ENCODE peak calls at places on chromosomes 16 and 17, in seven cellular contexts. One of them, this sample, is unnamed.

GRCh38 chr17:2562162-2562858 is 31.1 kb upstream of the PAFAH1B1 start:
- DNase-seq in tibial nerve: no peak
- DNase-seq in left ventricle myocardium inferior: no peak
- DNase-seq in MCF 10A: no peak
- DNase-seq in NCI-H1436: no peak
- DNase-seq in fibroblast of the conjunctiva: no peak
- DNase-seq in RCC 7860: no peak
- DNase-seq in this sample: no peak

GRCh38 chr17:77778636-77779524 is 179.6 kb upstream of the TNRC6C start:
- DNase-seq in left ventricle myocardium inferior: peak
- DNase-seq in NCI-H1436: peak
- DNase-seq in MCF 10A: peak
- DNase-seq in tibial nerve: peak
- DNase-seq in RCC 7860: no peak
- DNase-seq in fibroblast of the conjunctiva: no peak
- DNase-seq in this sample: no peak

GRCh38 chr17:75639771-75640555 is 6.7 kb downstream of the SMIM5 start:
- DNase-seq in tibial nerve: no peak
- DNase-seq in RCC 7860: no peak
- DNase-seq in fibroblast of the conjunctiva: no peak
- DNase-seq in left ventricle myocardium inferior: no peak
- DNase-seq in MCF 10A: no peak
- DNase-seq in NCI-H1436: no peak
- DNase-seq in this sample: no peak

GRCh38 chr17:37050905-37051304 is 102.2 kb downstream of the AATF start:
- DNase-seq in NCI-H1436: no peak
- DNase-seq in fibroblast of the conjunctiva: no peak
- DNase-seq in left ventricle myocardium inferior: no peak
- DNase-seq in MCF 10A: peak
- DNase-seq in RCC 7860: no peak
- DNase-seq in tibial nerve: no peak
- DNase-seq in this sample: no peak

GRCh38 chr17:45815752-45816151 is 28.9 kb upstream of the SPPL2C start:
- DNase-seq in fibroblast of the conjunctiva: no peak
- DNase-seq in MCF 10A: no peak
- DNase-seq in left ventricle myocardium inferior: no peak
- DNase-seq in RCC 7860: no peak
- DNase-seq in NCI-H1436: no peak
- DNase-seq in tibial nerve: no peak
- DNase-seq in this sample: no peak

GRCh38 chr16:68068926-68069325 is 16.2 kb upstream of the NFATC3 start:
- DNase-seq in fibroblast of the conjunctiva: no peak
- DNase-seq in RCC 7860: no peak
- DNase-seq in left ventricle myocardium inferior: no peak
- DNase-seq in tibial nerve: no peak
- DNase-seq in NCI-H1436: no peak
- DNase-seq in MCF 10A: no peak
- DNase-seq in this sample: no peak

GRCh38 chr17:79801156-79802038 is 4.5 kb upstream of the CBX8 start:
- DNase-seq in tibial nerve: no peak
- DNase-seq in RCC 7860: peak
- DNase-seq in fibroblast of the conjunctiva: no peak
- DNase-seq in NCI-H1436: no peak
- DNase-seq in left ventricle myocardium inferior: no peak
- DNase-seq in MCF 10A: peak
- DNase-seq in this sample: no peak

GRCh38 chr17:17837380-17837821 is 615 bp upstream of the SREBF1 start:
- DNase-seq in left ventricle myocardium inferior: no peak
- DNase-seq in fibroblast of the conjunctiva: peak
- DNase-seq in RCC 7860: peak
- DNase-seq in MCF 10A: peak
- DNase-seq in tibial nerve: peak
- DNase-seq in NCI-H1436: no peak
- DNase-seq in this sample: no peak

GRCh38 chr16:12826559-12826958 is 22.9 kb upstream of the CPPED1 start:
- DNase-seq in tibial nerve: no peak
- DNase-seq in left ventricle myocardium inferior: no peak
- DNase-seq in fibroblast of the conjunctiva: no peak
- DNase-seq in MCF 10A: peak
- DNase-seq in RCC 7860: no peak
- DNase-seq in NCI-H1436: no peak
- DNase-seq in this sample: no peak

GRCh38 chr16:27181020-27181419 is 22.3 kb upstream of the KDM8 start:
- DNase-seq in tibial nerve: no peak
- DNase-seq in RCC 7860: no peak
- DNase-seq in fibroblast of the conjunctiva: no peak
- DNase-seq in MCF 10A: no peak
- DNase-seq in left ventricle myocardium inferior: no peak
- DNase-seq in NCI-H1436: no peak
- DNase-seq in this sample: no peak

GRCh38 chr17:77280304-77280910 is 139.6 kb downstream of the SEC14L1 start:
- DNase-seq in RCC 7860: peak
- DNase-seq in MCF 10A: peak
- DNase-seq in tibial nerve: no peak
- DNase-seq in fibroblast of the conjunctiva: no peak
- DNase-seq in left ventricle myocardium inferior: peak
- DNase-seq in NCI-H1436: no peak
- DNase-seq in this sample: peak

GRCh38 chr16:11621920-11622651 is 35.4 kb upstream of the LITAF start:
- DNase-seq in fibroblast of the conjunctiva: no peak
- DNase-seq in left ventricle myocardium inferior: no peak
- DNase-seq in NCI-H1436: no peak
- DNase-seq in RCC 7860: no peak
- DNase-seq in tibial nerve: no peak
- DNase-seq in MCF 10A: no peak
- DNase-seq in this sample: peak

GRCh38 chr17:9363440-9364350 is 211.9 kb downstream of the STX8 start:
- DNase-seq in MCF 10A: peak
- DNase-seq in left ventricle myocardium inferior: no peak
- DNase-seq in tibial nerve: no peak
- DNase-seq in NCI-H1436: peak
- DNase-seq in RCC 7860: peak
- DNase-seq in fibroblast of the conjunctiva: no peak
- DNase-seq in this sample: no peak

GRCh38 chr16:75265911-75266701 is 14.7 kb upstream of the BCAR1 start:
- DNase-seq in fibroblast of the conjunctiva: no peak
- DNase-seq in MCF 10A: peak
- DNase-seq in left ventricle myocardium inferior: peak
- DNase-seq in tibial nerve: no peak
- DNase-seq in RCC 7860: peak
- DNase-seq in NCI-H1436: peak
- DNase-seq in this sample: no peak

GRCh38 chr16:361341-361871 is 8.9 kb upstream of the AXIN1 start:
- DNase-seq in fibroblast of the conjunctiva: no peak
- DNase-seq in NCI-H1436: no peak
- DNase-seq in tibial nerve: no peak
- DNase-seq in left ventricle myocardium inferior: no peak
- DNase-seq in MCF 10A: no peak
- DNase-seq in RCC 7860: no peak
- DNase-seq in this sample: no peak

GRCh38 chr16:15592324-15592723 is 50.6 kb downstream of the MARF1 start:
- DNase-seq in RCC 7860: no peak
- DNase-seq in fibroblast of the conjunctiva: no peak
- DNase-seq in MCF 10A: no peak
- DNase-seq in left ventricle myocardium inferior: no peak
- DNase-seq in NCI-H1436: no peak
- DNase-seq in tibial nerve: no peak
- DNase-seq in this sample: no peak

GRCh38 chr17:72233981-72234380 is 113.2 kb downstream of the SOX9 start:
- DNase-seq in left ventricle myocardium inferior: no peak
- DNase-seq in MCF 10A: no peak
- DNase-seq in fibroblast of the conjunctiva: no peak
- DNase-seq in RCC 7860: no peak
- DNase-seq in tibial nerve: no peak
- DNase-seq in NCI-H1436: no peak
- DNase-seq in this sample: no peak

GRCh38 chr17:43908111-43908721 is 880 bp upstream of the MPP2 start:
- DNase-seq in RCC 7860: no peak
- DNase-seq in NCI-H1436: no peak
- DNase-seq in fibroblast of the conjunctiva: peak
- DNase-seq in tibial nerve: peak
- DNase-seq in MCF 10A: no peak
- DNase-seq in left ventricle myocardium inferior: peak
- DNase-seq in this sample: peak

GRCh38 chr17:73773702-73774101 is 129.5 kb upstream of the SDK2 start:
- DNase-seq in tibial nerve: no peak
- DNase-seq in left ventricle myocardium inferior: no peak
- DNase-seq in RCC 7860: no peak
- DNase-seq in MCF 10A: no peak
- DNase-seq in NCI-H1436: no peak
- DNase-seq in fibroblast of the conjunctiva: no peak
- DNase-seq in this sample: no peak

GRCh38 chr17:29140051-29140582 is 40.1 kb downstream of the MYO18A start:
- DNase-seq in RCC 7860: no peak
- DNase-seq in fibroblast of the conjunctiva: no peak
- DNase-seq in NCI-H1436: peak
- DNase-seq in left ventricle myocardium inferior: peak
- DNase-seq in MCF 10A: peak
- DNase-seq in tibial nerve: peak
- DNase-seq in this sample: peak

GRCh38 chr17:59826741-59827453 is 65.8 kb downstream of the TUBD1 start:
- DNase-seq in RCC 7860: no peak
- DNase-seq in tibial nerve: no peak
- DNase-seq in fibroblast of the conjunctiva: no peak
- DNase-seq in left ventricle myocardium inferior: no peak
- DNase-seq in NCI-H1436: no peak
- DNase-seq in MCF 10A: no peak
- DNase-seq in this sample: no peak

GRCh38 chr17:59572301-59572924 is 7.0 kb downstream of the DHX40 start:
- DNase-seq in NCI-H1436: no peak
- DNase-seq in MCF 10A: peak
- DNase-seq in RCC 7860: no peak
- DNase-seq in left ventricle myocardium inferior: no peak
- DNase-seq in fibroblast of the conjunctiva: no peak
- DNase-seq in tibial nerve: no peak
- DNase-seq in this sample: no peak

GRCh38 chr17:50469671-50470305 is 1.1 kb upstream of the CHAD start:
- DNase-seq in NCI-H1436: no peak
- DNase-seq in MCF 10A: no peak
- DNase-seq in left ventricle myocardium inferior: no peak
- DNase-seq in fibroblast of the conjunctiva: no peak
- DNase-seq in RCC 7860: no peak
- DNase-seq in tibial nerve: no peak
- DNase-seq in this sample: no peak

GRCh38 chr16:14427371-14427948 is 202.6 kb downstream of the PARN start:
- DNase-seq in RCC 7860: no peak
- DNase-seq in left ventricle myocardium inferior: no peak
- DNase-seq in MCF 10A: no peak
- DNase-seq in fibroblast of the conjunctiva: no peak
- DNase-seq in NCI-H1436: no peak
- DNase-seq in tibial nerve: no peak
- DNase-seq in this sample: no peak